ENCODE peak calls at places on chromosomes 2 and 18, in five cellular contexts. M is substantia nigra, B is mucosa of descending colon, V is tibial artery, K is natural killer cell. S is an unnamed sample.

GRCh38 chr2:180017764-180018163 is 10.7 kb upstream of the CWC22 start:
- DNase-seq in M (no peak), B (no peak), V (peak), K (no peak), S (no peak)

GRCh38 chr2:44550571-44550970 is 188.8 kb downstream of the CAMKMT start:
- DNase-seq in M (no peak), B (no peak), V (no peak), K (no peak), S (no peak)

GRCh38 chr2:163748420-163748819 is 12.6 kb upstream of the FIGN start:
- DNase-seq in M (no peak), B (no peak), V (no peak), K (no peak), S (no peak)

GRCh38 chr2:61255580-61256437 is 93.8 kb downstream of the C2orf74 start:
- DNase-seq in M (no peak), B (no peak), V (no peak), K (no peak), S (no peak)

GRCh38 chr2:24676493-24676892 is 116.7 kb downstream of the PTRHD1 start:
- DNase-seq in M (no peak), B (no peak), V (no peak), K (no peak), S (no peak)

GRCh38 chr2:231250146-231250545 is 51.7 kb downstream of the ARMC9 start:
- DNase-seq in M (no peak), B (no peak), V (peak), K (no peak), S (no peak)

GRCh38 chr18:50190236-50190635 is 4.7 kb downstream of the MYO5B start:
- DNase-seq in M (no peak), B (no peak), V (no peak), K (no peak), S (no peak)

GRCh38 chr2:159126653-159127052 is 158.2 kb downstream of the TANC1 start:
- DNase-seq in M (no peak), B (no peak), V (no peak), K (no peak), S (no peak)

GRCh38 chr18:46013484-46014189 is 46.5 kb upstream of the EPG5 start:
- DNase-seq in M (no peak), B (no peak), V (no peak), K (no peak), S (no peak)

GRCh38 chr2:58045580-58046334 is 849 bp upstream of the VRK2 start:
- DNase-seq in M (no peak), B (peak), V (no peak), K (no peak), S (no peak)

GRCh38 chr2:74671479-74671878 is 17.4 kb downstream of the SEMA4F start:
- DNase-seq in M (no peak), B (no peak), V (no peak), K (no peak), S (no peak)

GRCh38 chr18:62838475-62839098 is 123.2 kb downstream of the PHLPP1 start:
- DNase-seq in M (no peak), B (no peak), V (no peak), K (no peak), S (no peak)

GRCh38 chr2:55133467-55134315 is 83.4 kb upstream of the RTN4 start:
- DNase-seq in M (peak), B (no peak), V (peak), K (peak), S (peak)

GRCh38 chr2:40470817-40471809 is 19.2 kb upstream of the SLC8A1 start:
- DNase-seq in M (no peak), B (no peak), V (no peak), K (no peak), S (no peak)

S was measured in ureter.